ENCODE peak calls at places on chromosomes 7 and 10, in five cellular contexts. A is K562; Z is epithelial cell of esophagus; O is CD4-positive, alpha-beta memory T cell; S is pancreas. U is an unnamed sample.

GRCh38 chr7:36881206-36881605 is 156.9 kb upstream of the AOAH start:
- DNase-seq in S (no peak), O (no peak), A (no peak), Z (peak), U (no peak)

GRCh38 chr7:130506358-130506757 is 14.5 kb downstream of the MEST start:
- DNase-seq in Z (no peak), O (no peak), A (no peak), S (no peak), U (no peak)

GRCh38 chr10:90148121-90148855 is 446.9 kb downstream of the KIF20B start:
- DNase-seq in A (no peak), O (no peak), S (no peak), Z (peak), U (peak)

GRCh38 chr10:118754132-118754555 is 626 bp downstream of the CACUL1 start:
- DNase-seq in A (peak), Z (peak), O (peak), S (peak), U (no peak)

GRCh38 chr7:78794101-78794500 is 659.4 kb downstream of the MAGI2 start:
- DNase-seq in S (no peak), O (no peak), A (no peak), Z (no peak), U (no peak)

GRCh38 chr10:48254745-48255144 is 19.8 kb downstream of the FRMPD2 start:
- DNase-seq in O (no peak), A (no peak), Z (no peak), S (no peak), U (no peak)

GRCh38 chr7:116432517-116432916 is 67.0 kb upstream of the CAV2 start:
- DNase-seq in Z (no peak), S (no peak), A (no peak), O (no peak), U (no peak)

GRCh38 chr10:131980757-131981428 is 830 bp downstream of the BNIP3 start:
- DNase-seq in Z (no peak), S (peak), A (no peak), O (no peak), U (no peak)

GRCh38 chr10:15341502-15342128 is 29.5 kb downstream of the FAM171A1 start:
- DNase-seq in S (no peak), Z (no peak), A (no peak), O (no peak), U (no peak)

GRCh38 chr10:38605153-38605661 is 511.1 kb downstream of the ZNF37A start:
- DNase-seq in A (no peak), Z (no peak), O (no peak), S (no peak), U (no peak)

GRCh38 chr7:43248961-43249807 is 136.7 kb downstream of the HECW1 start:
- DNase-seq in O (no peak), S (no peak), A (peak), Z (peak), U (no peak)

GRCh38 chr7:66927348-66927948 is 6.4 kb downstream of the TMEM248 start:
- DNase-seq in O (no peak), S (no peak), A (no peak), Z (no peak), U (no peak)

GRCh38 chr10:117543999-117544728 is 1.6 kb downstream of the EMX2 start:
- DNase-seq in S (no peak), O (no peak), A (no peak), Z (no peak), U (no peak)

GRCh38 chr7:79459381-79459780 is 5.9 kb upstream of the MAGI2 start:
- DNase-seq in Z (no peak), A (no peak), O (no peak), S (no peak), U (no peak)

GRCh38 chr7:67821116-67821515 is 824.5 kb downstream of the TYW1 start:
- DNase-seq in O (no peak), Z (no peak), A (no peak), S (no peak), U (no peak)

GRCh38 chr10:10661176-10661575 is 356.5 kb upstream of the CELF2 start:
- DNase-seq in O (no peak), S (no peak), Z (no peak), A (no peak), U (no peak)

GRCh38 chr7:17463511-17464085 is 165.1 kb downstream of the AHR start:
- DNase-seq in Z (no peak), S (no peak), A (no peak), O (peak), U (peak)

GRCh38 chr7:30469303-30469702 is 9.3 kb downstream of the NOD1 start:
- DNase-seq in S (peak), A (no peak), Z (peak), O (no peak), U (no peak)

GRCh38 chr7:130118801-130119200 is 48.5 kb downstream of the KLHDC10 start:
- DNase-seq in O (no peak), Z (no peak), S (no peak), A (no peak), U (no peak)

GRCh38 chr10:49334993-49335972 is 36.3 kb downstream of the C10orf71 start:
- DNase-seq in A (no peak), Z (no peak), S (no peak), O (peak), U (peak)

GRCh38 chr7:36658603-36659516 is 65.4 kb downstream of the AOAH start:
- DNase-seq in A (no peak), O (no peak), S (peak), Z (peak), U (no peak)

GRCh38 chr10:102853944-102854694 is at the start of gene BORCS7:
- DNase-seq in S (peak), O (peak), Z (peak), A (peak), U (peak)

GRCh38 chr7:22860784-22861482 is 38.3 kb upstream of the TOMM7 start:
- DNase-seq in O (peak), A (peak), S (no peak), Z (no peak), U (no peak)

GRCh38 chr7:19713676-19714075 is 4.8 kb upstream of the POLR1F start:
- DNase-seq in Z (peak), O (peak), A (peak), S (peak), U (peak)

GRCh38 chr7:73577627-73578341 is 595 bp downstream of the TBL2 start:
- DNase-seq in A (no peak), O (no peak), Z (peak), S (peak), U (no peak)

GRCh38 chr10:8331387-8331786 is 276.9 kb downstream of the GATA3 start:
- DNase-seq in A (no peak), S (no peak), Z (no peak), O (peak), U (peak)

GRCh38 chr10:70679498-70679897 is 7.2 kb downstream of the ADAMTS14 start:
- DNase-seq in S (no peak), O (no peak), Z (no peak), A (no peak), U (no peak)

GRCh38 chr10:28839600-28840007 is 162.3 kb downstream of the BAMBI start:
- DNase-seq in Z (no peak), A (peak), S (no peak), O (no peak), U (no peak)

GRCh38 chr7:8154290-8154689 is 107.7 kb downstream of the ICA1 start:
- DNase-seq in S (no peak), O (no peak), A (no peak), Z (no peak), U (no peak)

GRCh38 chr10:21309427-21309826 is 216.1 kb downstream of the SKIDA1 start:
- DNase-seq in O (no peak), Z (no peak), A (no peak), S (no peak), U (no peak)

GRCh38 chr7:40753455-40753854 is 618.6 kb downstream of the SUGCT start:
- DNase-seq in O (no peak), S (no peak), A (no peak), Z (peak), U (no peak)

GRCh38 chr7:23106801-23107713 is 1.5 kb downstream of the KLHL7 start:
- DNase-seq in A (no peak), Z (no peak), S (no peak), O (no peak), U (no peak)

GRCh38 chr10:119688033-119688508 is 36.9 kb downstream of the BAG3 start:
- DNase-seq in S (no peak), Z (no peak), A (no peak), O (no peak), U (no peak)

GRCh38 chr10:121531076-121531829 is 67.0 kb downstream of the FGFR2 start:
- DNase-seq in A (no peak), Z (no peak), S (peak), O (no peak), U (no peak)

GRCh38 chr10:124547651-124548168 is 86.1 kb downstream of the LHPP start:
- DNase-seq in A (peak), Z (no peak), S (no peak), O (no peak), U (no peak)
- H3K4me3 ChIP-seq in A (no peak), Z (no peak), S (no peak), O (no peak), U (no peak)

GRCh38 chr10:62755662-62756653 is 48.6 kb upstream of the ADO start:
- DNase-seq in O (peak), A (no peak), S (no peak), Z (no peak), U (no peak)
- H3K4me3 ChIP-seq in O (no peak), A (no peak), S (no peak), Z (no peak), U (no peak)

DNA sequence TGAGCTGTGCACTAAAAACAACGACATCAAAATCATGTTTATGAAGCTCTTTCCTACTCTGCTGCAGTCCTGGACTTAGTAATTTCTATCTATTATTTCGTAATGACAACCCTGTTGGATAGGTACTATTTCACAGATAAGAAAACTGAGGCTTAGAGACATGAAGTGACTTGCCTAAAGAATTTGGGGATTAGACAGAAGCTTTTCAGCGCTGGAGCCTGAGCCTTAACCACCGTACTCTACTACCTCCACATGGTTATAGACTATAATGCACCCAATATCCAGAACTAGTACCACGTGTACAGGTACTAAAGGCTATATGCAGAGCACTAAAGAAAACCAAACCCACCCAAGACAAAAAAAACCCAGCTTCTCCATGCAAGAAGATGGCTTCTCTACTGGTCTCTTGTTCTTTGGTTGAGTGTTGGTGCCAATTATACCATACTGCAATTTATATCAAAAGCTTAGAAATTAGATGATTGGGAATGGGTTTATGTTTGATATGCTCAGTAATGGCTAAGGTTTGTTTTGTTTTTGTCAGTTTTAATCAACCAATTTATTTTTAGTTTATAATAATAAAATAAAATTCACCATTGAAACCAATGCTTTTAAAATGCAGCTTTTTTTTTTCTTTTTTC is 6.5 kb upstream of the SNX10 start:
- DNase-seq in A (peak), O (no peak), S (no peak), Z (peak), U (no peak)
- H3K4me3 ChIP-seq in A (no peak), O (no peak), S (no peak), Z (no peak), U (no peak)

GRCh38 chr7:35250941-35251340 is 3.0 kb downstream of the TBX20 start:
- DNase-seq in S (no peak), O (no peak), A (no peak), Z (no peak), U (no peak)

GRCh38 chr7:35250452-35250851 is 3.4 kb downstream of the TBX20 start:
- DNase-seq in O (no peak), A (no peak), Z (no peak), S (no peak), U (no peak)

GRCh38 chr7:35249537-35249907 is 4.4 kb downstream of the TBX20 start:
- DNase-seq in A (no peak), O (no peak), Z (no peak), S (no peak), U (no peak)

GRCh38 chr7:35248576-35249536 is 5.0 kb downstream of the TBX20 start:
- DNase-seq in A (no peak), Z (no peak), O (no peak), S (no peak), U (no peak)

GRCh38 chr7:35246819-35247218 is 7.1 kb downstream of the TBX20 start:
- DNase-seq in A (no peak), O (no peak), Z (no peak), S (no peak), U (no peak)
- H3K4me3 ChIP-seq in A (no peak), O (no peak), Z (no peak), S (no peak), U (no peak)

GRCh38 chr10:99234739-99235468 is 748 bp downstream of the HPSE2 start:
- DNase-seq in S (no peak), O (no peak), Z (no peak), A (no peak), U (no peak)
- H3K4me3 ChIP-seq in S (no peak), O (no peak), Z (no peak), A (no peak), U (no peak)

GRCh38 chr7:101871351-101871750 is 53.9 kb downstream of the CUX1 start:
- DNase-seq in S (no peak), Z (no peak), A (no peak), O (no peak), U (no peak)

GRCh38 chr7:101870361-101871062 is 53.1 kb downstream of the CUX1 start:
- DNase-seq in A (no peak), S (no peak), Z (peak), O (no peak), U (no peak)

GRCh38 chr7:101869026-101869900 is 51.8 kb downstream of the CUX1 start:
- DNase-seq in S (no peak), A (peak), O (no peak), Z (no peak), U (no peak)

GRCh38 chr7:101868191-101868950 is 50.9 kb downstream of the CUX1 start:
- DNase-seq in A (peak), S (no peak), O (no peak), Z (no peak), U (no peak)

GRCh38 chr7:101869901-101870290 is 52.5 kb downstream of the CUX1 start:
- DNase-seq in O (no peak), A (peak), Z (no peak), S (no peak), U (no peak)
- H3K4me3 ChIP-seq in O (no peak), A (no peak), Z (no peak), S (no peak), U (no peak)

DNA sequence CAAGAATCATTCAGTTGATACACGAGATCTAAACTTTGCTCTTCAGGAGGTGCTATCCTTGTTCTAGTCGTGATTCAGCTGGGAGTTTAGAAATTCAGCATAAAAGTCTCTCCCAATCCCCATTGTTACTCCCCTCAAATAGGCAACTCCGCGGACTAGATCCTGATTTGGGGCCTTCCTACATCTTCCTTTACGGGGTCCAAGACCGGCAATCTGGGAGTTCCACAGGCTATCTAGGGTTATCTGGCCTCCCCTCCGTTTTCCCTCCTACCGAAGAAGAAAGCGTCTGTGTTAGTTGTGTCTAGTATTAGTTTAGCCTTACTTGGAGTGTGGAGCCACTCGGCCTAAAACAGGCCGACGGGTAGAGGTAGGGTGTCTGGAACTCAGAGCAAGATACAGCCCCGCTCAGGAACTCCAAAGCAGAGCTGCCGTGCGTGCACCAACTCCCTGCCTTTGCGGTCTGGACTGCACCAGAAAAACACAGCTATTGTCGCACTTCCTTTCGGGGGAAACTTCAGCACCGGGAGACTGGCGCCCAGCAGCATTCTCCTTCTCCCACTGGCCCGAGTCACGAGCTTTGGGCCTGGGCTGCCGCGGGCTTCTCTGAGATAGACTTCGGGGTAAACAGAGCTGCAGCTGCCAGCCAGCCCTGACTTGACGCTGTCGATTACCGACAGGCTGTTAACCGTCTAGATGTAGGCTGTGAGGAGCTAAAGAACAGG is 1.5 kb upstream of the DLX5 start:
- DNase-seq in Z (no peak), O (no peak), A (no peak), S (no peak), U (no peak)
- H3K4me3 ChIP-seq in Z (no peak), O (no peak), A (no peak), S (no peak), U (no peak)